ENCODE peak calls at places on chromosomes 12 and 14, in four cellular contexts. One of them, this sample, is unnamed. For H3K9me3, the result is how much of the 10 kb centered on the place peaks cover.

GRCh38 chr14:59591641-59592040 is 15.0 kb upstream of the CCDC175 start:
- DNase-seq in HCT116: no peak
- DNase-seq in spleen: no peak
- DNase-seq in K562: no peak
- DNase-seq in this sample: no peak

GRCh38 chr12:45557020-45557419 is 172.5 kb upstream of the ARID2 start:
- DNase-seq in spleen: no peak
- DNase-seq in HCT116: no peak
- DNase-seq in K562: no peak
- DNase-seq in this sample: no peak

GRCh38 chr14:105647784-105648608 is 121.6 kb downstream of the TMEM121 start:
- DNase-seq in HCT116: no peak
- DNase-seq in spleen: peak
- DNase-seq in K562: no peak
- DNase-seq in this sample: no peak

GRCh38 chr12:124754949-124755800 is 108.5 kb downstream of the SCARB1 start:
- DNase-seq in HCT116: no peak
- DNase-seq in spleen: peak
- DNase-seq in K562: no peak
- DNase-seq in this sample: peak

GRCh38 chr12:1531160-1531653 is 63.2 kb downstream of the FBXL14 start:
- DNase-seq in HCT116: no peak
- DNase-seq in K562: peak
- DNase-seq in spleen: no peak
- DNase-seq in this sample: no peak

GRCh38 chr14:75285331-75285730 is 6.7 kb downstream of the FOS start:
- DNase-seq in spleen: no peak
- DNase-seq in K562: no peak
- DNase-seq in HCT116: no peak
- DNase-seq in this sample: no peak

GRCh38 chr12:108299980-108300696 is 39.0 kb downstream of the CMKLR1 start:
- DNase-seq in HCT116: no peak
- DNase-seq in K562: no peak
- DNase-seq in spleen: peak
- DNase-seq in this sample: no peak

GRCh38 chr14:96511667-96512066 is 9.5 kb downstream of the PAPOLA start:
- DNase-seq in HCT116: no peak
- DNase-seq in spleen: no peak
- DNase-seq in K562: no peak
- DNase-seq in this sample: no peak

GRCh38 chr12:93315907-93316622 is 61.7 kb upstream of the NUDT4 start:
- DNase-seq in HCT116: no peak
- DNase-seq in K562: peak
- DNase-seq in spleen: no peak
- DNase-seq in this sample: no peak

GRCh38 chr12:125263385-125263784 is 198.2 kb downstream of the AACS start:
- DNase-seq in K562: no peak
- DNase-seq in spleen: no peak
- DNase-seq in HCT116: no peak
- DNase-seq in this sample: no peak

GRCh38 chr12:11689591-11690158 is 40.2 kb downstream of the ETV6 start:
- DNase-seq in HCT116: no peak
- DNase-seq in K562: no peak
- DNase-seq in spleen: no peak
- DNase-seq in this sample: no peak

GRCh38 chr12:53219116-53219955 is 12.3 kb upstream of the ITGB7 start:
- DNase-seq in HCT116: no peak
- DNase-seq in spleen: peak
- DNase-seq in K562: peak
- DNase-seq in this sample: no peak
- TF ChIP-seq POLR2AphosphoS5 in HCT116: no peak
- TF ChIP-seq POLR2AphosphoS5 in spleen: peak
- TF ChIP-seq POLR2AphosphoS5 in K562: no peak
- TF ChIP-seq POLR2AphosphoS5 in this sample: no peak

GRCh38 chr14:73723799-73724621 is 9.8 kb upstream of the PNMA1 start:
- DNase-seq in spleen: no peak
- DNase-seq in K562: no peak
- DNase-seq in HCT116: no peak
- DNase-seq in this sample: peak

GRCh38 chr14:73722581-73722980 is 8.4 kb upstream of the PNMA1 start:
- DNase-seq in HCT116: no peak
- DNase-seq in K562: no peak
- DNase-seq in spleen: no peak
- DNase-seq in this sample: no peak

GRCh38 chr14:73724696-73725095 is 10.5 kb upstream of the PNMA1 start:
- DNase-seq in K562: no peak
- DNase-seq in spleen: no peak
- DNase-seq in HCT116: no peak
- DNase-seq in this sample: no peak

GRCh38 chr14:73725116-73726024 is 11.2 kb upstream of the PNMA1 start:
- DNase-seq in K562: peak
- DNase-seq in spleen: no peak
- DNase-seq in HCT116: no peak
- DNase-seq in this sample: no peak

GRCh38 chr14:73723411-73723798 is 9.2 kb upstream of the PNMA1 start:
- DNase-seq in spleen: no peak
- DNase-seq in HCT116: no peak
- DNase-seq in K562: no peak
- DNase-seq in this sample: no peak
- H3K4me3 ChIP-seq in spleen: no peak
- H3K4me3 ChIP-seq in HCT116: no peak
- H3K4me3 ChIP-seq in K562: no peak
- H3K4me3 ChIP-seq in this sample: no peak

DNA sequence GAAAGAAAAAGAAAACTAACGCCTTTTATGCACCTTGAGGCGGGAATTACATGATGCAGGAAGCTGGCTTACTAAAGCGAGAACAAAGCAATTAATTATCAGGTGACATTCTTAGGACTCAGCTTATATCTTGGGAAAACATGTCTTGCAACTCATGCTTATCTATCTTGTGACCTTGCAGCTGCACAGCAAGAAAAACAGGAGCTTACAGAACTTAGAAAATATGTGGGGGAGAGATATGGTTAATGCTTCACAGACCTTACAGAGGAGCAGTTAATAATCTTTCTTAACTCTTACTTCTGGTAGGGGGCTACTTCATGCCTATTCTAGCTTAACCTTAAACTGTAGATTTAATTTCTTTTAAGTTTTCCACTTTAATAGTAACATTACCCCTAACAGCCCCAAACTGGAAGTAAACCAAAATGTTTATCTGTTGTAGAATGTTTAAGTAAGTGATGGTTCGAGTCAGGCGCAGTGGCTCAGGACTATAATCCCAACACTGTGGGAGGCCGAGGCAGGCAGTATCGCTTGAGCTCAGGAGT is 13.2 kb upstream of the OR11G2 start:
- DNase-seq in K562: peak
- DNase-seq in HCT116: no peak
- DNase-seq in spleen: no peak
- DNase-seq in this sample: no peak
- H3K9me3 ChIP-seq in K562: under half
- H3K9me3 ChIP-seq in HCT116: under half
- H3K9me3 ChIP-seq in spleen: under half
- H3K9me3 ChIP-seq in this sample: under half

GRCh38 chr12:75705749-75706719 is 194.6 kb upstream of the KRR1 start:
- DNase-seq in K562: peak
- DNase-seq in HCT116: peak
- DNase-seq in spleen: no peak
- DNase-seq in this sample: no peak
- TF ChIP-seq POLR2AphosphoS5 in K562: no peak
- TF ChIP-seq POLR2AphosphoS5 in HCT116: peak
- TF ChIP-seq POLR2AphosphoS5 in spleen: no peak
- TF ChIP-seq POLR2AphosphoS5 in this sample: peak

GRCh38 chr14:91230363-91231035 is 14.0 kb downstream of the GPR68 start:
- DNase-seq in K562: no peak
- DNase-seq in spleen: no peak
- DNase-seq in HCT116: no peak
- DNase-seq in this sample: no peak

GRCh38 chr14:91229005-91229382 is 15.5 kb downstream of the GPR68 start:
- DNase-seq in spleen: no peak
- DNase-seq in K562: no peak
- DNase-seq in HCT116: no peak
- DNase-seq in this sample: no peak

GRCh38 chr14:91231446-91231845 is 13.1 kb downstream of the GPR68 start:
- DNase-seq in spleen: no peak
- DNase-seq in K562: no peak
- DNase-seq in HCT116: no peak
- DNase-seq in this sample: no peak

GRCh38 chr14:91228112-91229004 is 16.1 kb downstream of the GPR68 start:
- DNase-seq in K562: peak
- DNase-seq in HCT116: no peak
- DNase-seq in spleen: peak
- DNase-seq in this sample: no peak

GRCh38 chr14:91229743-91230200 is 14.7 kb downstream of the GPR68 start:
- DNase-seq in K562: no peak
- DNase-seq in spleen: peak
- DNase-seq in HCT116: no peak
- DNase-seq in this sample: no peak
- H3K4me3 ChIP-seq in K562: no peak
- H3K4me3 ChIP-seq in spleen: peak
- H3K4me3 ChIP-seq in HCT116: no peak
- H3K4me3 ChIP-seq in this sample: no peak

DNA sequence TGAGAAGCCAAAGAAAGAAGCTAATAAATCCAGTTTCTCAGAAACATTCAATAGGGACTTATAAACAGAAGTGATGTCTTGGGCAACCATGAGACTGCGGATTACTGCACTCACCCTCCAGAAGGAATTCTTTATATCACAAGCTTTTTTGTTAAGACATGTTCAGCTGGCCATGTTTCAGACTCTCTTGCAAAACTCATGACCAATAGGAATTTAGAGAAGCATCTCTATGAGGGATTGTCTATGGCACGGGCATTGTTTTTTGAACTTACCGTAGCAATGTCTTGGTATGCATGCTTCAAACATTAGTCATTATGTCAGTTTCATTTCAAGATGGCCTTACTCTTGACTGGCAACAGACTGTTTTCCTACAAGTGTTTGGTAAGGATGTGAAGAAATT is 15.5 kb upstream of the ZNF268 start:
- DNase-seq in K562: no peak
- DNase-seq in HCT116: no peak
- DNase-seq in spleen: no peak
- DNase-seq in this sample: no peak
- H3K9me3 ChIP-seq in K562: under half
- H3K9me3 ChIP-seq in HCT116: under half
- H3K9me3 ChIP-seq in spleen: half or more
- H3K9me3 ChIP-seq in this sample: under half

GRCh38 chr14:87076146-87076545 is 916.8 kb downstream of the GALC start:
- DNase-seq in spleen: no peak
- DNase-seq in HCT116: no peak
- DNase-seq in K562: no peak
- DNase-seq in this sample: no peak

GRCh38 chr14:87084908-87085307 is 908.1 kb downstream of the GALC start:
- DNase-seq in HCT116: no peak
- DNase-seq in spleen: no peak
- DNase-seq in K562: no peak
- DNase-seq in this sample: no peak

GRCh38 chr14:87082917-87083316 is 910.1 kb downstream of the GALC start:
- DNase-seq in HCT116: no peak
- DNase-seq in K562: no peak
- DNase-seq in spleen: no peak
- DNase-seq in this sample: no peak

GRCh38 chr14:87081004-87081403 is 912.0 kb downstream of the GALC start:
- DNase-seq in K562: no peak
- DNase-seq in spleen: no peak
- DNase-seq in HCT116: no peak
- DNase-seq in this sample: no peak
- TF ChIP-seq POLR2AphosphoS5 in K562: no peak
- TF ChIP-seq POLR2AphosphoS5 in spleen: no peak
- TF ChIP-seq POLR2AphosphoS5 in HCT116: no peak
- TF ChIP-seq POLR2AphosphoS5 in this sample: no peak

GRCh38 chr12:69476276-69477017 is 6.3 kb downstream of the FRS2 start:
- DNase-seq in HCT116: no peak
- DNase-seq in K562: no peak
- DNase-seq in spleen: no peak
- DNase-seq in this sample: no peak
- H3K4me3 ChIP-seq in HCT116: no peak
- H3K4me3 ChIP-seq in K562: no peak
- H3K4me3 ChIP-seq in spleen: peak
- H3K4me3 ChIP-seq in this sample: no peak

This sample was measured in stomach.